ENCODE peak calls at places on chromosomes 4 and X, in six cellular contexts. One of them, this sample, is unnamed.

GRCh38 chr4:6625256-6625655 is 15.2 kb upstream of the MRFAP1 start:
- DNase-seq in HAP-1: no peak
- DNase-seq in left ventricle myocardium inferior: no peak
- DNase-seq in astrocyte of the cerebellum: no peak
- DNase-seq in AG10803: no peak
- DNase-seq in tibial artery: no peak
- DNase-seq in this sample: no peak

GRCh38 chr4:140213736-140214135 is 59.8 kb upstream of the MAML3 start:
- DNase-seq in HAP-1: no peak
- DNase-seq in left ventricle myocardium inferior: no peak
- DNase-seq in astrocyte of the cerebellum: no peak
- DNase-seq in AG10803: no peak
- DNase-seq in tibial artery: no peak
- DNase-seq in this sample: no peak

GRCh38 chr4:119493419-119493818 is 135.2 kb downstream of the PDE5A start:
- DNase-seq in HAP-1: no peak
- DNase-seq in left ventricle myocardium inferior: no peak
- DNase-seq in astrocyte of the cerebellum: no peak
- DNase-seq in AG10803: peak; percentile 27
- DNase-seq in tibial artery: no peak
- DNase-seq in this sample: no peak

GRCh38 chr4:24770111-24770584 is 25.2 kb upstream of the SOD3 start:
- DNase-seq in HAP-1: no peak
- DNase-seq in left ventricle myocardium inferior: no peak
- DNase-seq in astrocyte of the cerebellum: peak; percentile 86
- DNase-seq in AG10803: peak; percentile 88
- DNase-seq in tibial artery: peak; percentile 22
- DNase-seq in this sample: no peak

GRCh38 chr4:687975-688694 is 816 bp downstream of the SLC49A3 start:
- DNase-seq in HAP-1: no peak
- DNase-seq in left ventricle myocardium inferior: no peak
- DNase-seq in astrocyte of the cerebellum: no peak
- DNase-seq in AG10803: no peak
- DNase-seq in tibial artery: no peak
- DNase-seq in this sample: peak; percentile 66

GRCh38 chrX:49761481-49761880 is 65.7 kb upstream of the PAGE1 start:
- DNase-seq in HAP-1: peak; percentile 23
- DNase-seq in left ventricle myocardium inferior: no peak
- DNase-seq in astrocyte of the cerebellum: no peak
- DNase-seq in AG10803: peak; percentile 4
- DNase-seq in tibial artery: no peak
- DNase-seq in this sample: no peak

GRCh38 chr4:171651071-171651470 is 162.1 kb upstream of the GALNTL6 start:
- DNase-seq in HAP-1: no peak
- DNase-seq in left ventricle myocardium inferior: no peak
- DNase-seq in astrocyte of the cerebellum: no peak
- DNase-seq in AG10803: no peak
- DNase-seq in tibial artery: no peak
- DNase-seq in this sample: no peak

GRCh38 chrX:37763400-37763799 is 16.5 kb upstream of the CYBB start:
- DNase-seq in HAP-1: no peak
- DNase-seq in left ventricle myocardium inferior: no peak
- DNase-seq in astrocyte of the cerebellum: no peak
- DNase-seq in AG10803: no peak
- DNase-seq in tibial artery: no peak
- DNase-seq in this sample: no peak

GRCh38 chr4:7358100-7358735 is 76.5 kb downstream of the PSAPL1 start:
- DNase-seq in HAP-1: no peak
- DNase-seq in left ventricle myocardium inferior: peak; percentile 58
- DNase-seq in astrocyte of the cerebellum: peak; percentile 65
- DNase-seq in AG10803: peak; percentile 91
- DNase-seq in tibial artery: no peak
- DNase-seq in this sample: peak; percentile 69

GRCh38 chr4:145818001-145818400 is 120.6 kb downstream of the ZNF827 start:
- DNase-seq in HAP-1: no peak
- DNase-seq in left ventricle myocardium inferior: no peak
- DNase-seq in astrocyte of the cerebellum: no peak
- DNase-seq in AG10803: no peak
- DNase-seq in tibial artery: no peak
- DNase-seq in this sample: no peak

GRCh38 chrX:39484669-39485068 is 613.1 kb downstream of the BCOR start:
- DNase-seq in HAP-1: no peak
- DNase-seq in left ventricle myocardium inferior: no peak
- DNase-seq in astrocyte of the cerebellum: peak; percentile 28
- DNase-seq in AG10803: no peak
- DNase-seq in tibial artery: no peak
- DNase-seq in this sample: peak; percentile 22

GRCh38 chr4:38491854-38492478 is 172.0 kb upstream of the KLF3 start:
- DNase-seq in HAP-1: no peak
- DNase-seq in left ventricle myocardium inferior: no peak
- DNase-seq in astrocyte of the cerebellum: no peak
- DNase-seq in AG10803: no peak
- DNase-seq in tibial artery: no peak
- DNase-seq in this sample: no peak

GRCh38 chr4:38764292-38764691 is 18.5 kb downstream of the TLR10 start:
- DNase-seq in HAP-1: no peak
- DNase-seq in left ventricle myocardium inferior: no peak
- DNase-seq in astrocyte of the cerebellum: no peak
- DNase-seq in AG10803: no peak
- DNase-seq in tibial artery: no peak
- DNase-seq in this sample: no peak

GRCh38 chr4:177064724-177065394 is 244.8 kb upstream of the NEIL3 start:
- DNase-seq in HAP-1: peak; percentile 21
- DNase-seq in left ventricle myocardium inferior: no peak
- DNase-seq in astrocyte of the cerebellum: no peak
- DNase-seq in AG10803: no peak
- DNase-seq in tibial artery: no peak
- DNase-seq in this sample: no peak

GRCh38 chrX:154991039-154991438 is 31.5 kb downstream of the F8 start:
- DNase-seq in HAP-1: no peak
- DNase-seq in left ventricle myocardium inferior: no peak
- DNase-seq in astrocyte of the cerebellum: no peak
- DNase-seq in AG10803: no peak
- DNase-seq in tibial artery: no peak
- DNase-seq in this sample: no peak

GRCh38 chrX:8647176-8647575 is 84.8 kb downstream of the ANOS1 start:
- DNase-seq in HAP-1: no peak
- DNase-seq in left ventricle myocardium inferior: no peak
- DNase-seq in astrocyte of the cerebellum: no peak
- DNase-seq in AG10803: no peak
- DNase-seq in tibial artery: no peak
- DNase-seq in this sample: no peak

GRCh38 chrX:18010251-18010650 is 149.2 kb upstream of the RAI2 start:
- DNase-seq in HAP-1: no peak
- DNase-seq in left ventricle myocardium inferior: no peak
- DNase-seq in astrocyte of the cerebellum: no peak
- DNase-seq in AG10803: no peak
- DNase-seq in tibial artery: no peak
- DNase-seq in this sample: no peak

GRCh38 chrX:16394290-16394689 is 227.0 kb downstream of the MAGEB17 start:
- DNase-seq in HAP-1: peak; percentile 9
- DNase-seq in left ventricle myocardium inferior: no peak
- DNase-seq in astrocyte of the cerebellum: no peak
- DNase-seq in AG10803: no peak
- DNase-seq in tibial artery: no peak
- DNase-seq in this sample: no peak

GRCh38 chr4:5815641-5816040 is 77.2 kb downstream of the CRMP1 start:
- DNase-seq in HAP-1: no peak
- DNase-seq in left ventricle myocardium inferior: no peak
- DNase-seq in astrocyte of the cerebellum: no peak
- DNase-seq in AG10803: no peak
- DNase-seq in tibial artery: no peak
- DNase-seq in this sample: no peak

GRCh38 chrX:66863721-66864120 is 224.8 kb upstream of the EDA2R start:
- DNase-seq in HAP-1: no peak
- DNase-seq in left ventricle myocardium inferior: no peak
- DNase-seq in astrocyte of the cerebellum: no peak
- DNase-seq in AG10803: no peak
- DNase-seq in tibial artery: no peak
- DNase-seq in this sample: peak; percentile 18

GRCh38 chrX:71637253-71637618 is 18.9 kb upstream of the CXCR3 start:
- DNase-seq in HAP-1: no peak
- DNase-seq in left ventricle myocardium inferior: no peak
- DNase-seq in astrocyte of the cerebellum: no peak
- DNase-seq in AG10803: peak; percentile 31
- DNase-seq in tibial artery: no peak
- DNase-seq in this sample: no peak

GRCh38 chrX:125004799-125005198 is 314.9 kb upstream of the TEX13C start:
- DNase-seq in HAP-1: no peak
- DNase-seq in left ventricle myocardium inferior: no peak
- DNase-seq in astrocyte of the cerebellum: no peak
- DNase-seq in AG10803: no peak
- DNase-seq in tibial artery: no peak
- DNase-seq in this sample: no peak

GRCh38 chr4:138671606-138672084 is 343.9 kb upstream of the NOCT start:
- DNase-seq in HAP-1: no peak
- DNase-seq in left ventricle myocardium inferior: no peak
- DNase-seq in astrocyte of the cerebellum: no peak
- DNase-seq in AG10803: no peak
- DNase-seq in tibial artery: no peak
- DNase-seq in this sample: no peak

GRCh38 chr4:175457956-175458355 is 354.1 kb downstream of the GPM6A start:
- DNase-seq in HAP-1: no peak
- DNase-seq in left ventricle myocardium inferior: no peak
- DNase-seq in astrocyte of the cerebellum: no peak
- DNase-seq in AG10803: no peak
- DNase-seq in tibial artery: no peak
- DNase-seq in this sample: no peak

GRCh38 chrX:140071037-140071436 is 105.7 kb upstream of the CXorf66 start:
- DNase-seq in HAP-1: no peak
- DNase-seq in left ventricle myocardium inferior: no peak
- DNase-seq in astrocyte of the cerebellum: no peak
- DNase-seq in AG10803: no peak
- DNase-seq in tibial artery: no peak
- DNase-seq in this sample: no peak

GRCh38 chr4:8239226-8239625 is 30.3 kb upstream of the HTRA3 start:
- DNase-seq in HAP-1: no peak
- DNase-seq in left ventricle myocardium inferior: no peak
- DNase-seq in astrocyte of the cerebellum: no peak
- DNase-seq in AG10803: no peak
- DNase-seq in tibial artery: no peak
- DNase-seq in this sample: peak; percentile 33

GRCh38 chr4:2786152-2786671 is 6.7 kb upstream of the SH3BP2 start:
- DNase-seq in HAP-1: no peak
- DNase-seq in left ventricle myocardium inferior: no peak
- DNase-seq in astrocyte of the cerebellum: no peak
- DNase-seq in AG10803: no peak
- DNase-seq in tibial artery: peak; percentile 15
- DNase-seq in this sample: no peak

DNA sequence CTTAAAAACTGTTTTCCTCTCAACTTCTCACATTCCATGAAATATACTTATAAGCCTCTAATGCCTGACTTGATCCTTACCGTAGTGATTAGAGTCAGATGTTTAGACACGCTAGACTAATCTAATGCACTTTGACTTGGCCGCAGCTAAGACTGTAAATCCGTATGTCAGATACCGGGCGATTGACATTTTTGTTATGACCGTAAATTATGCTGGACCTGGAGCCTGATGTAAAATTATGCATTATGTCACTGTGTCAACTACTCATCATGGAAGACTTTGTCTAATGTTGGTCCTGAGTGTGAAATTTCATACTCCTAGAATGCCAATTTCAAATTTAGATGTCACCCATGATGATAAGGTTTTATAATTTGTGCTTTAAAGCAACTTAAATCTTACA is 123.6 kb upstream of the LIMCH1 start:
- DNase-seq in HAP-1: no peak
- DNase-seq in left ventricle myocardium inferior: no peak
- DNase-seq in astrocyte of the cerebellum: no peak
- DNase-seq in AG10803: no peak
- DNase-seq in tibial artery: no peak
- DNase-seq in this sample: no peak
- H3K4me3 ChIP-seq in HAP-1: no peak overlapping the region
- H3K4me3 ChIP-seq in left ventricle myocardium inferior: no peak overlapping the region
- H3K4me3 ChIP-seq in astrocyte of the cerebellum: no peak overlapping the region
- H3K4me3 ChIP-seq in AG10803: no peak overlapping the region
- H3K4me3 ChIP-seq in tibial artery: no peak overlapping the region
- H3K4me3 ChIP-seq in this sample: no peak overlapping the region

DNA sequence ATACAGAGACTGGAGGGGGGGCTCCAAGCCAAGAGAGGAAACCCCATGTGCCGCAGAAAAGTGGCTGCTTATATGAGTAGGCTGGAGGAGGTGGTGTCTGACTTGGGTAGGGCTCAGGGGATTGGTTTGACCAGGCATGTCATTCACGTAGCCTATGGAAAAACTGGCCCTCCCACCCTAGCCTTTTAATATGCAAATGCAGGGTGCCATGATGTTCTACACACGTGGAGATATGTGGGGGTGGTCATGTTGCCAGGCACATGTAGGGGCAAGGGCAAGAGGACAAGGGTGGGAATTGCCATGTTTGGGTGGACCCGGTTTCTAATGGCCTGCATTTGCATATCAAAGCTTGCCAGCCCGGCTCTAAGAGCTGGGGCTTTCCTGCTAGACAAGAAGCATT is 86.9 kb upstream of the SHISA3 start:
- DNase-seq in HAP-1: peak; percentile 68
- DNase-seq in left ventricle myocardium inferior: no peak
- DNase-seq in astrocyte of the cerebellum: no peak
- DNase-seq in AG10803: no peak
- DNase-seq in tibial artery: no peak
- DNase-seq in this sample: no peak
- H3K4me3 ChIP-seq in HAP-1: no peak overlapping the region
- H3K4me3 ChIP-seq in left ventricle myocardium inferior: no peak overlapping the region
- H3K4me3 ChIP-seq in astrocyte of the cerebellum: no peak overlapping the region
- H3K4me3 ChIP-seq in AG10803: no peak overlapping the region
- H3K4me3 ChIP-seq in tibial artery: no peak overlapping the region
- H3K4me3 ChIP-seq in this sample: no peak overlapping the region

DNA sequence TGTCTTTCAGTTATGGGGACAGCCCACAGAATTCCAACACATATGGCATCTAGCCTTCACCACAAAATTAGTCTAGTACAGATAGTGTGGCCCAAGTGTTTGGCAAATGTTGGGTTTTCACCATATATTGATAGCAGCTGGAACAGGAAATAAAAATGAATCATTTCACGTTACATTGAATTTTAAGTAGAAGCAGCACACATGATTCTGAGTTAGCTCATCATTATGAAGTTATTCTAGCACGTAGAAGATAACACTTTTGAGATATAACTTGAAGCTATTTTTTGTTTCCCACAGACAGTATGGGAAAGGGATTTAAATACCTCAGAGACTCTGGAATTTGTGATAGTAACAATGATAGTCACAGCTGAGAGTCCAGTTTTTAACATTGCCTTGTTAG is 118.7 kb downstream of the FAT4 start:
- DNase-seq in HAP-1: no peak
- DNase-seq in left ventricle myocardium inferior: no peak
- DNase-seq in astrocyte of the cerebellum: peak; percentile 40
- DNase-seq in AG10803: peak; percentile 85
- DNase-seq in tibial artery: no peak
- DNase-seq in this sample: no peak
- H3K4me3 ChIP-seq in HAP-1: no peak overlapping the region
- H3K4me3 ChIP-seq in left ventricle myocardium inferior: no peak overlapping the region
- H3K4me3 ChIP-seq in astrocyte of the cerebellum: no peak overlapping the region
- H3K4me3 ChIP-seq in AG10803: no peak overlapping the region
- H3K4me3 ChIP-seq in tibial artery: no peak overlapping the region
- H3K4me3 ChIP-seq in this sample: no peak overlapping the region

DNA sequence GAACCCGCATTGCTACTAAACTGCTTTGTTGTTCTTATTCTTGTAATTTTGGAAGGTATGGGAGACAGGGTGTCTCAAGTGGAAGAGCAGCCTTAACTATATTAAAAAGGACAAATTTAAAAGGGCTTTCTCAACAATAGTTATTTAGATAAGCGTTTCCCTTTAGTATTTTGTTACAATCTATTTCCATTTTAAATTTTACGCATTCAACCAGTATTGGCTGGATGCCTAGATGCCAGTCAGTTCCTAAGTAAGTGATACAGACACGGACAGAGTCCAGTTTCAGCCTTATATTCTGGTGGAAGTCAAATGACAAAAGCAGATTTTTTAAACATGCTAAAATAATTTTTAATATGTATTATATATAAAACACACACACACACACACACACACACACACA is 28.3 kb downstream of the FAT1 start:
- DNase-seq in HAP-1: no peak
- DNase-seq in left ventricle myocardium inferior: no peak
- DNase-seq in astrocyte of the cerebellum: no peak
- DNase-seq in AG10803: no peak
- DNase-seq in tibial artery: no peak
- DNase-seq in this sample: no peak
- H3K4me3 ChIP-seq in HAP-1: no peak overlapping the region
- H3K4me3 ChIP-seq in left ventricle myocardium inferior: no peak overlapping the region
- H3K4me3 ChIP-seq in astrocyte of the cerebellum: no peak overlapping the region
- H3K4me3 ChIP-seq in AG10803: no peak overlapping the region
- H3K4me3 ChIP-seq in tibial artery: no peak overlapping the region
- H3K4me3 ChIP-seq in this sample: no peak overlapping the region